ENCODE peak calls at places on chromosomes 11 and 22, in six cellular contexts. N, R, I, X, M and G are unnamed samples.

GRCh38 chr22:20180245-20180630 is 29.4 kb upstream of the CCDC188 start:
- DNase-seq in N (no peak), R (no peak), I (no peak), X (no peak), M (no peak), G (no peak)

GRCh38 chr11:107501713-107502112 is 44.1 kb upstream of the CWF19L2 start:
- DNase-seq in N (no peak), R (no peak), I (no peak), X (no peak), M (no peak), G (no peak)

GRCh38 chr11:61109671-61110070 is 7.4 kb downstream of the CD5 start:
- DNase-seq in N (no peak), R (no peak), I (no peak), X (no peak), M (no peak), G (no peak)

GRCh38 chr11:129383060-129383459 is 7.4 kb downstream of the BARX2 start:
- DNase-seq in N (no peak), R (no peak), I (no peak), X (no peak), M (no peak), G (no peak)

GRCh38 chr22:39256186-39256552 is 11.4 kb upstream of the PDGFB start:
- DNase-seq in N (no peak), R (no peak), I (no peak), X (no peak), M (no peak), G (no peak)

GRCh38 chr11:32870676-32871075 is 21.9 kb upstream of the QSER1 start:
- DNase-seq in N (no peak), R (no peak), I (peak; percentile 30), X (peak; percentile 11), M (no peak), G (no peak)

GRCh38 chr11:78131956-78132355 is 7.5 kb downstream of the ALG8 start:
- DNase-seq in N (no peak), R (no peak), I (no peak), X (no peak), M (peak; percentile 69), G (peak; percentile 40)

GRCh38 chr22:19990609-19991394 is 25.8 kb downstream of the ARVCF start:
- DNase-seq in N (no peak), R (no peak), I (no peak), X (no peak), M (no peak), G (no peak)

GRCh38 chr22:19948057-19948760 is 6.6 kb upstream of the TXNRD2 start:
- DNase-seq in N (no peak), R (no peak), I (no peak), X (no peak), M (no peak), G (no peak)

GRCh38 chr11:47335733-47336132 is 16.8 kb downstream of the MYBPC3 start:
- DNase-seq in N (no peak), R (no peak), I (no peak), X (no peak), M (no peak), G (no peak)

GRCh38 chr22:44360686-44361381 is 48.1 kb upstream of the SHISAL1 start:
- DNase-seq in N (no peak), R (peak; percentile 45), I (no peak), X (no peak), M (peak; percentile 96), G (peak; percentile 42)

GRCh38 chr22:44380716-44381500 is 68.2 kb upstream of the SHISAL1 start:
- DNase-seq in N (peak; percentile 22), R (no peak), I (no peak), X (no peak), M (no peak), G (no peak)

GRCh38 chr22:30372915-30373314 is 14.3 kb downstream of the RNF215 start:
- DNase-seq in N (no peak), R (no peak), I (no peak), X (no peak), M (no peak), G (no peak)

GRCh38 chr11:9003573-9004309 is at the start of gene NRIP3:
- DNase-seq in N (peak; percentile 84), R (peak; percentile 84), I (peak; percentile 70), X (peak; percentile 78), M (peak; percentile 52), G (peak; percentile 15)

GRCh38 chr22:45120931-45121330 is 42.8 kb upstream of the NUP50 start:
- DNase-seq in N (no peak), R (no peak), I (no peak), X (no peak), M (peak; percentile 17), G (no peak)

GRCh38 chr11:44939673-44940072 is 11.0 kb downstream of the TP53I11 start:
- DNase-seq in N (no peak), R (no peak), I (no peak), X (no peak), M (no peak), G (no peak)

GRCh38 chr11:73585834-73586575 is 11.9 kb downstream of the FAM168A start:
- DNase-seq in N (no peak), R (no peak), I (no peak), X (no peak), M (peak; percentile 70), G (peak; percentile 54)

GRCh38 chr11:107563702-107564101 is 1.8 kb downstream of the ALKBH8 start:
- DNase-seq in N (no peak), R (peak; percentile 63), I (peak; percentile 27), X (peak; percentile 59), M (peak; percentile 48), G (no peak)